ENCODE peak calls at places on chromosomes 2 and 18, in five cellular contexts. One of them, this sample, is unnamed. For H3K4me1, the result is how much of the 10 kb centered on the place peaks cover.

GRCh38 chr18:31325051-31325450 is 7.1 kb downstream of the DSG1 start:
- DNase-seq in K562: no peak
- DNase-seq in A549: peak
- DNase-seq in HepG2: no peak
- DNase-seq in SK-N-SH: no peak
- DNase-seq in this sample: peak

GRCh38 chr2:5894355-5894754 is 202.2 kb downstream of the SOX11 start:
- DNase-seq in K562: no peak
- DNase-seq in A549: no peak
- DNase-seq in HepG2: no peak
- DNase-seq in SK-N-SH: no peak
- DNase-seq in this sample: no peak

GRCh38 chr2:219289537-219290361 is 10.6 kb downstream of the DNAJB2 start:
- DNase-seq in K562: no peak
- DNase-seq in A549: no peak
- DNase-seq in HepG2: no peak
- DNase-seq in SK-N-SH: no peak
- DNase-seq in this sample: peak

GRCh38 chr2:239499989-239500914 is 99.4 kb upstream of the HDAC4 start:
- DNase-seq in K562: no peak
- DNase-seq in A549: no peak
- DNase-seq in HepG2: no peak
- DNase-seq in SK-N-SH: no peak
- DNase-seq in this sample: no peak

GRCh38 chr2:180124273-180124881 is 117.3 kb upstream of the CWC22 start:
- DNase-seq in K562: peak
- DNase-seq in A549: peak
- DNase-seq in HepG2: peak
- DNase-seq in SK-N-SH: peak
- DNase-seq in this sample: peak

GRCh38 chr18:75115514-75115913 is 93.4 kb downstream of the PTGR3 start:
- DNase-seq in K562: no peak
- DNase-seq in A549: no peak
- DNase-seq in HepG2: no peak
- DNase-seq in SK-N-SH: no peak
- DNase-seq in this sample: no peak

GRCh38 chr2:219215871-219216536 is 2.8 kb downstream of the ABCB6 start:
- DNase-seq in K562: no peak
- DNase-seq in A549: no peak
- DNase-seq in HepG2: no peak
- DNase-seq in SK-N-SH: no peak
- DNase-seq in this sample: no peak

GRCh38 chr18:48838921-48839818 is 111.6 kb downstream of the SMAD7 start:
- DNase-seq in K562: no peak
- DNase-seq in A549: no peak
- DNase-seq in HepG2: no peak
- DNase-seq in SK-N-SH: no peak
- DNase-seq in this sample: peak

GRCh38 chr18:48488388-48488850 is 50.4 kb upstream of the CTIF start:
- DNase-seq in K562: no peak
- DNase-seq in A549: peak
- DNase-seq in HepG2: peak
- DNase-seq in SK-N-SH: no peak
- DNase-seq in this sample: peak

GRCh38 chr2:240182966-240183365 is 42.5 kb upstream of the OTOS start:
- DNase-seq in K562: no peak
- DNase-seq in A549: no peak
- DNase-seq in HepG2: no peak
- DNase-seq in SK-N-SH: no peak
- DNase-seq in this sample: no peak

GRCh38 chr18:74994502-74995403 is 214.2 kb downstream of the PTGR3 start:
- DNase-seq in K562: no peak
- DNase-seq in A549: no peak
- DNase-seq in HepG2: no peak
- DNase-seq in SK-N-SH: no peak
- DNase-seq in this sample: peak

GRCh38 chr2:10385501-10385900 is 62.6 kb downstream of the ODC1 start:
- DNase-seq in K562: no peak
- DNase-seq in A549: no peak
- DNase-seq in HepG2: no peak
- DNase-seq in SK-N-SH: no peak
- DNase-seq in this sample: no peak

GRCh38 chr2:207394812-207395534 is 134.8 kb upstream of the CREB1 start:
- DNase-seq in K562: peak
- DNase-seq in A549: peak
- DNase-seq in HepG2: no peak
- DNase-seq in SK-N-SH: no peak
- DNase-seq in this sample: peak

GRCh38 chr2:127631184-127631996 is 14.6 kb upstream of the GPR17 start:
- DNase-seq in K562: no peak
- DNase-seq in A549: no peak
- DNase-seq in HepG2: no peak
- DNase-seq in SK-N-SH: no peak
- DNase-seq in this sample: no peak

GRCh38 chr2:221514305-221515040 is 57.6 kb downstream of the EPHA4 start:
- DNase-seq in K562: no peak
- DNase-seq in A549: no peak
- DNase-seq in HepG2: no peak
- DNase-seq in SK-N-SH: no peak
- DNase-seq in this sample: no peak

GRCh38 chr2:108034843-108035242 is 48.5 kb downstream of the SLC5A7 start:
- DNase-seq in K562: no peak
- DNase-seq in A549: no peak
- DNase-seq in HepG2: no peak
- DNase-seq in SK-N-SH: no peak
- DNase-seq in this sample: no peak

GRCh38 chr18:66560092-66560491 is 43.8 kb downstream of the CDH19 start:
- DNase-seq in K562: no peak
- DNase-seq in A549: peak
- DNase-seq in HepG2: peak
- DNase-seq in SK-N-SH: no peak
- DNase-seq in this sample: no peak

GRCh38 chr2:85433511-85434089 is 15.1 kb downstream of the SH2D6 start:
- DNase-seq in K562: no peak
- DNase-seq in A549: peak
- DNase-seq in HepG2: no peak
- DNase-seq in SK-N-SH: peak
- DNase-seq in this sample: peak

GRCh38 chr2:25090801-25091200 is 48.9 kb downstream of the EFR3B start:
- DNase-seq in K562: no peak
- DNase-seq in A549: no peak
- DNase-seq in HepG2: no peak
- DNase-seq in SK-N-SH: peak
- DNase-seq in this sample: no peak

GRCh38 chr2:201218780-201219179 is 35.8 kb downstream of the CASP10 start:
- DNase-seq in K562: no peak
- DNase-seq in A549: no peak
- DNase-seq in HepG2: no peak
- DNase-seq in SK-N-SH: no peak
- DNase-seq in this sample: peak

GRCh38 chr2:95374916-95375471 is 27.5 kb upstream of the FAHD2A start:
- DNase-seq in K562: no peak
- DNase-seq in A549: no peak
- DNase-seq in HepG2: no peak
- DNase-seq in SK-N-SH: no peak
- DNase-seq in this sample: peak

GRCh38 chr2:109466674-109467575 is 146.8 kb downstream of the SEPTIN10 start:
- DNase-seq in K562: no peak
- DNase-seq in A549: peak
- DNase-seq in HepG2: no peak
- DNase-seq in SK-N-SH: no peak
- DNase-seq in this sample: peak

GRCh38 chr18:79523738-79524180 is 128.0 kb downstream of the NFATC1 start:
- DNase-seq in K562: no peak
- DNase-seq in A549: no peak
- DNase-seq in HepG2: no peak
- DNase-seq in SK-N-SH: no peak
- DNase-seq in this sample: no peak

GRCh38 chr18:42576141-42576540 is 539.3 kb downstream of the RIT2 start:
- DNase-seq in K562: no peak
- DNase-seq in A549: no peak
- DNase-seq in HepG2: no peak
- DNase-seq in SK-N-SH: no peak
- DNase-seq in this sample: no peak

GRCh38 chr2:156399224-156399949 is 36.8 kb upstream of the GPD2 start:
- DNase-seq in K562: no peak
- DNase-seq in A549: no peak
- DNase-seq in HepG2: no peak
- DNase-seq in SK-N-SH: peak
- DNase-seq in this sample: peak

GRCh38 chr18:68817584-68817983 is 19.7 kb downstream of the CCDC102B start:
- DNase-seq in K562: no peak
- DNase-seq in A549: no peak
- DNase-seq in HepG2: no peak
- DNase-seq in SK-N-SH: no peak
- DNase-seq in this sample: peak

GRCh38 chr18:211582-211981 is 53.2 kb downstream of the USP14 start:
- DNase-seq in K562: no peak
- DNase-seq in A549: no peak
- DNase-seq in HepG2: no peak
- DNase-seq in SK-N-SH: no peak
- DNase-seq in this sample: no peak

GRCh38 chr2:66495788-66496640 is 61.1 kb downstream of the MEIS1 start:
- DNase-seq in K562: peak
- DNase-seq in A549: peak
- DNase-seq in HepG2: peak
- DNase-seq in SK-N-SH: no peak
- DNase-seq in this sample: peak

GRCh38 chr2:95390272-95390880 is 12.1 kb upstream of the FAHD2A start:
- DNase-seq in K562: no peak
- DNase-seq in A549: no peak
- DNase-seq in HepG2: peak
- DNase-seq in SK-N-SH: no peak
- DNase-seq in this sample: no peak

GRCh38 chr2:54999182-54999581 is 51.1 kb downstream of the RTN4 start:
- DNase-seq in K562: no peak
- DNase-seq in A549: no peak
- DNase-seq in HepG2: no peak
- DNase-seq in SK-N-SH: no peak
- DNase-seq in this sample: peak

GRCh38 chr2:55000335-55000734 is 49.9 kb downstream of the RTN4 start:
- DNase-seq in K562: no peak
- DNase-seq in A549: no peak
- DNase-seq in HepG2: no peak
- DNase-seq in SK-N-SH: no peak
- DNase-seq in this sample: no peak

GRCh38 chr2:54995553-54995952 is 54.7 kb downstream of the RTN4 start:
- DNase-seq in K562: no peak
- DNase-seq in A549: no peak
- DNase-seq in HepG2: no peak
- DNase-seq in SK-N-SH: no peak
- DNase-seq in this sample: no peak

DNA sequence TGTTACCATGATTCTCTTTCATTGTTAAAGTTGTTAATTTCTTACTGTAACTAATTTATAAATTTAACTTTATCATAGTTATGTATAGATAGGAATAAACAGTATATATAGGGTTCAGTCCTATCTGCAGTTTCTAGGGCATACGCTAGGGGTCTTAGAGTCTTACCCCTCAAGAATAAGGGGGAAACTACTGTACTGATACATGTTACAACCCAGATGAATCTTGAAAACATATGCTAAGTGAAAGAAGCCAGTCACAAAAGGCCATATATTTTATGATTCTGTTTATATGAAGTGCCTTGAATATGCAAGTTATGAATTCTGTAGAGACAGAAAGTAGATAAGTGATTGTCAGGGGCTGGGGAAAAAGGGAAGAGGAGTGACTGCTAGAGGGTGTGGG is 52.4 kb downstream of the RTN4 start:
- DNase-seq in K562: no peak
- DNase-seq in A549: no peak
- DNase-seq in HepG2: no peak
- DNase-seq in SK-N-SH: no peak
- DNase-seq in this sample: no peak
- H3K4me1 ChIP-seq in K562: under half
- H3K4me1 ChIP-seq in A549: under half
- H3K4me1 ChIP-seq in HepG2: under half
- H3K4me1 ChIP-seq in SK-N-SH: under half
- H3K4me1 ChIP-seq in this sample: under half

GRCh38 chr18:63199743-63200241 is 119.8 kb downstream of the BCL2 start:
- DNase-seq in K562: peak
- DNase-seq in A549: no peak
- DNase-seq in HepG2: no peak
- DNase-seq in SK-N-SH: no peak
- DNase-seq in this sample: no peak
- TF ChIP-seq USF2 in K562: no peak
- TF ChIP-seq USF2 in A549: no peak
- TF ChIP-seq USF2 in HepG2: no peak
- TF ChIP-seq USF2 in SK-N-SH: no peak
- TF ChIP-seq USF2 in this sample: no peak

GRCh38 chr2:196415384-196415783 is 224.1 kb upstream of the CCDC150 start:
- DNase-seq in K562: no peak
- DNase-seq in A549: no peak
- DNase-seq in HepG2: no peak
- DNase-seq in SK-N-SH: no peak
- DNase-seq in this sample: no peak
- H3K4me1 ChIP-seq in K562: under half
- H3K4me1 ChIP-seq in A549: under half
- H3K4me1 ChIP-seq in HepG2: under half
- H3K4me1 ChIP-seq in SK-N-SH: under half
- H3K4me1 ChIP-seq in this sample: under half

GRCh38 chr2:229445013-229445412 is 173.9 kb upstream of the PID1 start:
- DNase-seq in K562: no peak
- DNase-seq in A549: peak
- DNase-seq in HepG2: peak
- DNase-seq in SK-N-SH: no peak
- DNase-seq in this sample: peak
- TF ChIP-seq USF2 in K562: no peak
- TF ChIP-seq USF2 in A549: no peak
- TF ChIP-seq USF2 in HepG2: no peak
- TF ChIP-seq USF2 in SK-N-SH: no peak
- TF ChIP-seq USF2 in this sample: no peak